ENCODE peak calls at places on chromosomes 1 and 21, in seven cellular contexts. P, A, R, J, O, L and I are unnamed samples.

GRCh38 chr1:241828576-241828975 is 19.4 kb upstream of the EXO1 start:
- DNase-seq in R (no peak), O (no peak), J (no peak), A (no peak), L (no peak), P (no peak), I (no peak)

GRCh38 chr1:117433943-117434342 is 66.7 kb downstream of the MAN1A2 start:
- DNase-seq in P (no peak), R (no peak), O (no peak), L (no peak), J (no peak), A (no peak), I (no peak)

GRCh38 chr1:109969430-109969829 is 15.1 kb upstream of the AHCYL1 start:
- DNase-seq in L (no peak), J (no peak), P (no peak), O (no peak), A (no peak), R (no peak), I (no peak)

GRCh38 chr1:47686731-47687617 is 249.1 kb downstream of the FOXD2 start:
- DNase-seq in O (no peak), L (no peak), A (no peak), R (no peak), P (no peak), J (no peak), I (no peak)

GRCh38 chr1:45205000-45205909 is 1.1 kb downstream of the ZSWIM5 start:
- DNase-seq in O (peak; percentile 21), A (peak; percentile 51), P (no peak), J (peak; percentile 54), L (no peak), R (peak; percentile 1), I (no peak)

GRCh38 chr1:39489567-39490239 is 1.7 kb upstream of the BMP8A start:
- DNase-seq in P (no peak), J (no peak), L (no peak), A (no peak), O (no peak), R (no peak), I (no peak)

GRCh38 chr1:34681481-34682451 is 73.1 kb upstream of the GJB5 start:
- DNase-seq in O (peak; percentile 35), J (no peak), L (peak; percentile 10), P (no peak), R (peak; percentile 28), A (no peak), I (peak; percentile 63)

GRCh38 chr1:183234660-183235476 is 48.8 kb downstream of the LAMC2 start:
- DNase-seq in O (peak; percentile 70), P (no peak), L (no peak), R (no peak), A (peak; percentile 55), J (no peak), I (no peak)

GRCh38 chr1:170145691-170146676 is at the start of gene NTMT2:
- DNase-seq in A (peak; percentile 68), P (no peak), O (no peak), J (no peak), R (no peak), L (no peak), I (no peak)

GRCh38 chr1:32215629-32216505 is 6.3 kb downstream of the TMEM234 start:
- DNase-seq in R (peak; percentile 61), J (peak; percentile 55), P (peak; percentile 38), A (peak; percentile 67), L (peak; percentile 46), O (peak; percentile 62), I (peak; percentile 67)

GRCh38 chr1:41713557-41714327 is 205.0 kb downstream of the HIVEP3 start:
- DNase-seq in O (peak; percentile 7), R (no peak), P (no peak), J (no peak), L (no peak), A (no peak), I (no peak)

GRCh38 chr1:228455715-228456114 is 31.5 kb upstream of the RNF187 start:
- DNase-seq in P (no peak), L (no peak), R (no peak), J (no peak), A (no peak), O (no peak), I (no peak)

GRCh38 chr1:183106746-183107145 is 79.3 kb upstream of the LAMC2 start:
- DNase-seq in J (no peak), O (no peak), P (no peak), A (no peak), R (no peak), L (no peak), I (no peak)

GRCh38 chr1:154998818-154999650 is 3.6 kb upstream of the ZBTB7B start:
- DNase-seq in O (peak; percentile 82), J (peak; percentile 79), R (peak; percentile 70), P (peak; percentile 52), A (peak; percentile 85), L (peak; percentile 58), I (peak; percentile 74)

GRCh38 chr1:181559142-181559541 is 75.8 kb downstream of the CACNA1E start:
- DNase-seq in O (no peak), L (no peak), P (no peak), A (no peak), R (no peak), J (no peak), I (no peak)

GRCh38 chr1:151693057-151693651 is 23.4 kb downstream of the CELF3 start:
- DNase-seq in A (no peak), R (no peak), J (no peak), O (peak; percentile 38), L (no peak), P (no peak), I (no peak)

GRCh38 chr1:27603962-27604578 is at the start of gene AHDC1:
- DNase-seq in O (peak; percentile 80), A (peak; percentile 96), J (peak; percentile 95), R (peak; percentile 92), P (peak; percentile 89), L (peak; percentile 85), I (peak; percentile 93)

GRCh38 chr1:99594205-99594604 is 51.7 kb upstream of the PALMD start:
- DNase-seq in O (no peak), R (no peak), P (no peak), A (no peak), J (no peak), L (no peak), I (no peak)

GRCh38 chr1:91015794-91016550 is 5.9 kb downstream of the ZNF644 start:
- DNase-seq in L (no peak), A (no peak), O (no peak), J (no peak), R (no peak), P (no peak), I (no peak)

GRCh38 chr1:40508375-40509341 is at the start of gene EXO5:
- DNase-seq in P (peak; percentile 67), J (peak; percentile 91), L (peak; percentile 83), R (peak; percentile 77), O (peak; percentile 24), A (peak; percentile 91), I (peak; percentile 85)

GRCh38 chr1:92990828-92991227 is 29.6 kb upstream of the DIPK1A start:
- DNase-seq in P (peak; percentile 40), O (no peak), L (no peak), J (no peak), A (no peak), R (no peak), I (no peak)

GRCh38 chr1:203197625-203198024 is 11.1 kb upstream of the CHI3L1 start:
- DNase-seq in J (no peak), A (no peak), O (no peak), L (no peak), R (no peak), P (no peak), I (no peak)

GRCh38 chr1:112461200-112461871 is 47.4 kb upstream of the WNT2B start:
- DNase-seq in R (no peak), L (no peak), O (no peak), J (no peak), A (no peak), P (no peak), I (no peak)

GRCh38 chr21:14453964-14454641 is 71.2 kb upstream of the HSPA13 start:
- DNase-seq in L (no peak), P (no peak), A (no peak), R (no peak), O (no peak), J (no peak), I (no peak)

GRCh38 chr1:211609120-211610024 is 30.4 kb upstream of the SLC30A1 start:
- DNase-seq in O (no peak), R (no peak), J (no peak), A (no peak), P (no peak), L (no peak), I (no peak)

GRCh38 chr1:3708696-3709246 is 43.5 kb upstream of the CCDC27 start:
- DNase-seq in A (no peak), P (no peak), O (no peak), R (no peak), J (no peak), L (no peak), I (no peak)

GRCh38 chr1:69090752-69091151 is 477.0 kb upstream of the LRRC7 start:
- DNase-seq in A (no peak), J (no peak), L (no peak), R (no peak), O (no peak), P (no peak), I (no peak)

GRCh38 chr1:53375440-53375839 is 47.6 kb upstream of the LRP8 start:
- DNase-seq in L (no peak), O (no peak), P (no peak), R (no peak), J (no peak), A (no peak), I (no peak)

GRCh38 chr1:211687462-211688215 is 12.2 kb upstream of the NEK2 start:
- DNase-seq in A (no peak), O (no peak), J (no peak), P (peak; percentile 24), L (no peak), R (no peak), I (no peak)

GRCh38 chr1:17696417-17697301 is 58.5 kb upstream of the ACTL8 start:
- DNase-seq in R (no peak), L (no peak), J (no peak), O (peak; percentile 38), P (no peak), A (no peak), I (no peak)

GRCh38 chr21:33490991-33491372 is 534 bp downstream of the DNAJC28 start:
- DNase-seq in A (no peak), O (no peak), J (no peak), P (no peak), L (no peak), R (no peak), I (no peak)

GRCh38 chr1:66371233-66372005 is 162.5 kb upstream of the SGIP1 start:
- DNase-seq in J (no peak), O (no peak), L (no peak), A (peak; percentile 39), P (no peak), R (no peak), I (no peak)